ENCODE peak calls at places on chromosomes 6 and 20, in five cellular contexts. One of them, this sample, is unnamed.

GRCh38 chr6:118683881-118684872 is 32.8 kb upstream of the CEP85L start:
- DNase-seq in SK-N-SH: no peak
- DNase-seq in K562: no peak
- DNase-seq in HepG2: no peak
- DNase-seq in GM12878: no peak
- DNase-seq in this sample: no peak

GRCh38 chr6:34143884-34144580 is 1.9 kb downstream of the GRM4 start:
- DNase-seq in SK-N-SH: peak
- DNase-seq in K562: peak
- DNase-seq in HepG2: peak
- DNase-seq in GM12878: no peak
- DNase-seq in this sample: no peak

GRCh38 chr6:141307309-141307998 is 825.3 kb upstream of the GJE1 start:
- DNase-seq in SK-N-SH: no peak
- DNase-seq in K562: no peak
- DNase-seq in HepG2: no peak
- DNase-seq in GM12878: no peak
- DNase-seq in this sample: no peak

GRCh38 chr6:88725111-88725711 is 238.2 kb downstream of the RNGTT start:
- DNase-seq in SK-N-SH: peak
- DNase-seq in K562: no peak
- DNase-seq in HepG2: peak
- DNase-seq in GM12878: peak
- DNase-seq in this sample: no peak

GRCh38 chr6:53178837-53179432 is 30.3 kb upstream of the GCM1 start:
- DNase-seq in SK-N-SH: no peak
- DNase-seq in K562: no peak
- DNase-seq in HepG2: no peak
- DNase-seq in GM12878: no peak
- DNase-seq in this sample: no peak

GRCh38 chr6:408599-409102 is 17.1 kb downstream of the IRF4 start:
- DNase-seq in SK-N-SH: peak
- DNase-seq in K562: peak
- DNase-seq in HepG2: peak
- DNase-seq in GM12878: no peak
- DNase-seq in this sample: peak

GRCh38 chr6:117555882-117556498 is 46.3 kb downstream of the GOPC start:
- DNase-seq in SK-N-SH: no peak
- DNase-seq in K562: no peak
- DNase-seq in HepG2: peak
- DNase-seq in GM12878: no peak
- DNase-seq in this sample: peak

GRCh38 chr20:50188879-50189680 is 1.6 kb upstream of the CEBPB start:
- DNase-seq in SK-N-SH: no peak
- DNase-seq in K562: no peak
- DNase-seq in HepG2: peak
- DNase-seq in GM12878: no peak
- DNase-seq in this sample: no peak

GRCh38 chr6:26205161-26205624 is 118.0 kb downstream of the HFE start:
- DNase-seq in SK-N-SH: peak
- DNase-seq in K562: peak
- DNase-seq in HepG2: peak
- DNase-seq in GM12878: no peak
- DNase-seq in this sample: peak

GRCh38 chr6:140671926-140672325 is 1297.5 kb upstream of the CITED2 start:
- DNase-seq in SK-N-SH: no peak
- DNase-seq in K562: no peak
- DNase-seq in HepG2: no peak
- DNase-seq in GM12878: no peak
- DNase-seq in this sample: no peak

GRCh38 chr6:161273356-161273751 is 507 bp downstream of the AGPAT4 start:
- DNase-seq in SK-N-SH: peak
- DNase-seq in K562: peak
- DNase-seq in HepG2: no peak
- DNase-seq in GM12878: no peak
- DNase-seq in this sample: no peak

GRCh38 chr6:142696689-142697088 is 248.3 kb downstream of the HIVEP2 start:
- DNase-seq in SK-N-SH: no peak
- DNase-seq in K562: no peak
- DNase-seq in HepG2: no peak
- DNase-seq in GM12878: no peak
- DNase-seq in this sample: no peak

GRCh38 chr6:160068346-160068745 is 53.3 kb upstream of the SLC22A1 start:
- DNase-seq in SK-N-SH: no peak
- DNase-seq in K562: no peak
- DNase-seq in HepG2: no peak
- DNase-seq in GM12878: no peak
- DNase-seq in this sample: no peak
- TF ChIP-seq REST in SK-N-SH: no peak
- TF ChIP-seq REST in K562: no peak
- TF ChIP-seq REST in HepG2: no peak
- TF ChIP-seq REST in GM12878: no peak
- TF ChIP-seq REST in this sample: no peak

DNA sequence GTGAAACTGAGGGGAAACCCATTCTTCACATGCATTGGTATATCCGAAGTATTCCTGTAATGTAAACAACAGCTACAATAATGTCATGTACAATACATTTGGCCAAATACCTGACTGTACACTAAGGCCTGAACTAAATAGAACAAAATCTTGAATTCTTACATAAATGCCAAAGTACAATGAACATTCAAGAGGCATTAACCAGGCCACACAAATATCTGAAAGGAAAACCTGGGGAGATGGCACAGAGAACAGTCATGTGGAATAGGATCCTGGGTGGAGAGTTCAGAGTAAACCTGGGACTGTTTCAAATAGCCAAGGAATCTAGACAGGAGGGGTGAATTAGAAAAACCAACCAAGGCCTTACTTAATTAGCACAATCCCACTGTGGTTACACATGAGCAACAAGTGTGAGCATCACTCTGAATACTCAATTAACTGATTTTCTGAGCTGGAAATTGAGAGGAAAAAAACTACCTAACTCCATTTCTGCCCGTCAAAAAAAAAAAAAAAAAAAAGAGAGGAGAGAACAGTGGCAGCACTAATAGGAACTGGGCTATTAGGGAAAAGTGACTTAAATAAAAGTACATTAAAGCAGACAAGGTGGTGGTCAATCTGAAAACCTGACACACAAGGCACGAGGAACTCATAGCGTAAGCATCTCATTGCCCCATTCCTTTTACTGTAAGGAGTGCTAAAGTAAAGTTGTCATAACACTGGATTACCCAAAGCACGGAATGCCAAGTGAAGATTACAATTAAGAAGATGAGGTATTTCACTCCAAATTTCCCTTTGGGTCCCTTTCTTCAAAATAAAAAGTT is 10.9 kb downstream of the SNX5 start:
- DNase-seq in SK-N-SH: no peak
- DNase-seq in K562: no peak
- DNase-seq in HepG2: no peak
- DNase-seq in GM12878: no peak
- DNase-seq in this sample: no peak
- TF ChIP-seq POLR2AphosphoS5 in SK-N-SH: no peak
- TF ChIP-seq POLR2AphosphoS5 in K562: no peak
- TF ChIP-seq POLR2AphosphoS5 in HepG2: no peak
- TF ChIP-seq POLR2AphosphoS5 in GM12878: no peak
- TF ChIP-seq POLR2AphosphoS5 in this sample: no peak

GRCh38 chr6:24660100-24660499 is 6.6 kb downstream of the TDP2 start:
- DNase-seq in SK-N-SH: no peak
- DNase-seq in K562: no peak
- DNase-seq in HepG2: no peak
- DNase-seq in GM12878: no peak
- DNase-seq in this sample: no peak
- TF ChIP-seq GABPA in SK-N-SH: no peak
- TF ChIP-seq GABPA in K562: no peak
- TF ChIP-seq GABPA in HepG2: no peak
- TF ChIP-seq GABPA in GM12878: no peak
- TF ChIP-seq GABPA in this sample: no peak

GRCh38 chr6:7730003-7730402 is 4.1 kb downstream of the BMP6 start:
- DNase-seq in SK-N-SH: no peak
- DNase-seq in K562: no peak
- DNase-seq in HepG2: no peak
- DNase-seq in GM12878: no peak
- DNase-seq in this sample: no peak
- TF ChIP-seq REST in SK-N-SH: no peak
- TF ChIP-seq REST in K562: no peak
- TF ChIP-seq REST in HepG2: no peak
- TF ChIP-seq REST in GM12878: no peak
- TF ChIP-seq REST in this sample: no peak

This sample was measured in HL-60.